ENCODE peak calls at places on chromosome 9, in eight cellular contexts. D is sigmoid colon, V is amniotic epithelial cell, E is HuH-7.5, B is Panc1, C is NCI-H2171 treated with DMSO at 0.1 percent for 48 hours, Q is fibroblast of pulmonary artery, J is iris pigment epithelial cell. M is an unnamed sample.
A peak's percentile ranks its signal among the peaks of the same experiment; 100 is the strongest.

GRCh38 chr9:2116073-2116472 is 100.9 kb downstream of the SMARCA2 start:
- DNase-seq in Q (peak; percentile 16), B (no peak), D (no peak), J (peak; percentile 25), C (no peak), E (peak; percentile 3), V (no peak), M (peak; percentile 0)

GRCh38 chr9:127303830-127304229 is 39.3 kb downstream of the GARNL3 start:
- DNase-seq in C (no peak), E (peak; percentile 10), B (no peak), Q (no peak), J (no peak), V (no peak), D (no peak), M (no peak)

GRCh38 chr9:121842612-121842978 is 191.2 kb downstream of the DAB2IP start:
- DNase-seq in C (no peak), D (no peak), B (no peak), J (peak; percentile 78), E (no peak), V (peak; percentile 75), Q (peak; percentile 22), M (no peak)

GRCh38 chr9:127418037-127418471 is 6.1 kb upstream of the ZNF79 start:
- DNase-seq in V (no peak), C (peak; percentile 20), D (no peak), E (peak; percentile 79), Q (no peak), J (peak; percentile 17), B (no peak), M (no peak)

GRCh38 chr9:35579130-35579529 is 25.9 kb upstream of the TESK1 start:
- DNase-seq in E (no peak), Q (no peak), D (no peak), J (peak; percentile 14), B (no peak), V (no peak), C (no peak), M (no peak)

GRCh38 chr9:69571032-69571431 is 101.1 kb downstream of the APBA1 start:
- DNase-seq in C (no peak), Q (peak; percentile 13), V (no peak), J (no peak), E (no peak), B (no peak), D (no peak), M (no peak)

GRCh38 chr9:94108584-94108983 is 24.3 kb downstream of the PTPDC1 start:
- DNase-seq in J (peak; percentile 18), V (no peak), B (no peak), E (no peak), Q (peak; percentile 75), C (no peak), D (no peak), M (no peak)

GRCh38 chr9:27086818-27087680 is 22.0 kb upstream of the TEK start:
- DNase-seq in V (peak; percentile 87), D (no peak), B (no peak), C (no peak), Q (peak; percentile 76), E (no peak), J (peak; percentile 87), M (no peak)

GRCh38 chr9:98168952-98169488 is 23.4 kb downstream of the CORO2A start:
- DNase-seq in C (no peak), E (no peak), V (peak; percentile 77), D (peak; percentile 50), B (no peak), Q (peak; percentile 71), J (peak; percentile 68), M (peak; percentile 37)

GRCh38 chr9:129234491-129234890 is 56.4 kb upstream of the IER5L start:
- DNase-seq in D (no peak), V (no peak), C (no peak), J (no peak), Q (no peak), B (no peak), E (no peak), M (no peak)

GRCh38 chr9:112841261-112841660 is 49.4 kb downstream of the SLC46A2 start:
- DNase-seq in D (no peak), C (no peak), E (no peak), V (no peak), J (no peak), B (no peak), Q (no peak), M (no peak)

GRCh38 chr9:123507992-123508391 is 152.0 kb downstream of the CRB2 start:
- DNase-seq in D (no peak), V (no peak), J (no peak), Q (peak; percentile 29), C (no peak), B (no peak), E (no peak), M (no peak)

GRCh38 chr9:112971415-112971814 is 40.6 kb downstream of the ZNF883 start:
- DNase-seq in Q (peak; percentile 7), V (peak; percentile 6), D (no peak), B (no peak), J (peak; percentile 26), C (no peak), E (no peak), M (peak; percentile 27)

GRCh38 chr9:132534832-132535231 is 47.6 kb upstream of the BARHL1 start:
- DNase-seq in J (no peak), D (no peak), Q (no peak), E (no peak), B (no peak), V (no peak), C (no peak), M (no peak)